ENCODE peak calls at places on chromosomes 3 and 15, in four cellular contexts. One of them, this sample, is unnamed.

GRCh38 chr3:185151959-185152432 is 864 bp downstream of the C3orf70 start:
- DNase-seq in GM12878: no peak
- DNase-seq in HepG2: no peak
- DNase-seq in K562: no peak
- DNase-seq in this sample: no peak

GRCh38 chr3:5021571-5022092 is 42.4 kb downstream of the BHLHE40 start:
- DNase-seq in GM12878: no peak
- DNase-seq in HepG2: peak
- DNase-seq in K562: peak
- DNase-seq in this sample: no peak

GRCh38 chr3:49411550-49411967 is 217 bp downstream of the RHOA start:
- DNase-seq in GM12878: no peak
- DNase-seq in K562: peak
- DNase-seq in HepG2: peak
- DNase-seq in this sample: peak

GRCh38 chr3:153164009-153164550 is 2.1 kb downstream of the RAP2B start:
- DNase-seq in GM12878: no peak
- DNase-seq in K562: no peak
- DNase-seq in HepG2: no peak
- DNase-seq in this sample: no peak

GRCh38 chr15:26095710-26096330 is 232.7 kb upstream of the ATP10A start:
- DNase-seq in K562: peak
- DNase-seq in GM12878: no peak
- DNase-seq in HepG2: no peak
- DNase-seq in this sample: peak

GRCh38 chr15:84981711-84982300 is at the start of gene PDE8A:
- DNase-seq in K562: peak
- DNase-seq in HepG2: no peak
- DNase-seq in GM12878: no peak
- DNase-seq in this sample: peak

GRCh38 chr3:135629696-135630408 is 335.7 kb upstream of the PPP2R3A start:
- DNase-seq in GM12878: no peak
- DNase-seq in K562: no peak
- DNase-seq in HepG2: no peak
- DNase-seq in this sample: no peak

GRCh38 chr3:141708367-141708766 is 29.7 kb upstream of the RNF7 start:
- DNase-seq in HepG2: no peak
- DNase-seq in GM12878: no peak
- DNase-seq in K562: no peak
- DNase-seq in this sample: no peak

GRCh38 chr3:126932188-126932931 is 50.6 kb upstream of the PLXNA1 start:
- DNase-seq in HepG2: no peak
- DNase-seq in GM12878: no peak
- DNase-seq in K562: no peak
- DNase-seq in this sample: no peak

GRCh38 chr15:63891079-63891762 is 57.5 kb upstream of the HERC1 start:
- DNase-seq in K562: peak
- DNase-seq in GM12878: peak
- DNase-seq in HepG2: peak
- DNase-seq in this sample: peak

GRCh38 chr3:139318431-139318816 is 25.4 kb upstream of the MRPS22 start:
- DNase-seq in HepG2: no peak
- DNase-seq in GM12878: no peak
- DNase-seq in K562: no peak
- DNase-seq in this sample: no peak

GRCh38 chr3:2354702-2355101 is 256.0 kb downstream of the CNTN4 start:
- DNase-seq in K562: no peak
- DNase-seq in GM12878: no peak
- DNase-seq in HepG2: no peak
- DNase-seq in this sample: peak

GRCh38 chr3:129506272-129506742 is 22.1 kb upstream of the RHO start:
- DNase-seq in HepG2: no peak
- DNase-seq in GM12878: no peak
- DNase-seq in K562: no peak
- DNase-seq in this sample: no peak

GRCh38 chr15:42102646-42103235 is 8.4 kb upstream of the PLA2G4D start:
- DNase-seq in HepG2: no peak
- DNase-seq in GM12878: no peak
- DNase-seq in K562: no peak
- DNase-seq in this sample: no peak

GRCh38 chr3:123067689-123068226 is 933 bp downstream of the PDIA5 start:
- DNase-seq in K562: no peak
- DNase-seq in GM12878: no peak
- DNase-seq in HepG2: no peak
- DNase-seq in this sample: no peak

GRCh38 chr15:39830166-39830565 is 47.5 kb upstream of the FSIP1 start:
- DNase-seq in HepG2: no peak
- DNase-seq in GM12878: no peak
- DNase-seq in K562: no peak
- DNase-seq in this sample: no peak

GRCh38 chr3:33441322-33441976 is 1.2 kb upstream of the UBP1 start:
- DNase-seq in HepG2: peak
- DNase-seq in GM12878: no peak
- DNase-seq in K562: no peak
- DNase-seq in this sample: no peak

GRCh38 chr15:70722266-70723123 is 40.9 kb downstream of the UACA start:
- DNase-seq in GM12878: no peak
- DNase-seq in HepG2: peak
- DNase-seq in K562: peak
- DNase-seq in this sample: no peak

GRCh38 chr3:62873672-62874397 is 1.4 kb downstream of the CADPS start:
- DNase-seq in K562: peak
- DNase-seq in HepG2: no peak
- DNase-seq in GM12878: no peak
- DNase-seq in this sample: peak

GRCh38 chr3:170730071-170730812 is 139.8 kb downstream of the RPL22L1 start:
- DNase-seq in K562: peak
- DNase-seq in GM12878: no peak
- DNase-seq in HepG2: no peak
- DNase-seq in this sample: no peak

GRCh38 chr15:60130398-60130797 is 126.3 kb downstream of the FOXB1 start:
- DNase-seq in HepG2: no peak
- DNase-seq in GM12878: no peak
- DNase-seq in K562: no peak
- DNase-seq in this sample: no peak

GRCh38 chr3:32283304-32283703 is 44.8 kb downstream of the CMTM8 start:
- DNase-seq in K562: no peak
- DNase-seq in HepG2: no peak
- DNase-seq in GM12878: no peak
- DNase-seq in this sample: no peak

GRCh38 chr3:15535757-15536156 is 14.3 kb upstream of the COLQ start:
- DNase-seq in HepG2: no peak
- DNase-seq in K562: no peak
- DNase-seq in GM12878: no peak
- DNase-seq in this sample: no peak

GRCh38 chr15:77840962-77841361 is 208.2 kb upstream of the LINGO1 start:
- DNase-seq in K562: no peak
- DNase-seq in HepG2: no peak
- DNase-seq in GM12878: no peak
- DNase-seq in this sample: no peak

GRCh38 chr15:65837301-65838283 is 31.7 kb upstream of the RAB11A start:
- DNase-seq in K562: peak
- DNase-seq in GM12878: no peak
- DNase-seq in HepG2: no peak
- DNase-seq in this sample: no peak

GRCh38 chr3:183619624-183620274 is 15.7 kb upstream of the KLHL24 start:
- DNase-seq in HepG2: no peak
- DNase-seq in GM12878: no peak
- DNase-seq in K562: peak
- DNase-seq in this sample: no peak

GRCh38 chr15:70160267-70160666 is 62.5 kb upstream of the TLE3 start:
- DNase-seq in GM12878: no peak
- DNase-seq in K562: no peak
- DNase-seq in HepG2: no peak
- DNase-seq in this sample: no peak

GRCh38 chr3:191087391-191087790 is 111.7 kb upstream of the OSTN start:
- DNase-seq in K562: no peak
- DNase-seq in HepG2: no peak
- DNase-seq in GM12878: no peak
- DNase-seq in this sample: no peak

GRCh38 chr3:149983628-149984027 is 12.9 kb upstream of the PFN2 start:
- DNase-seq in HepG2: no peak
- DNase-seq in GM12878: no peak
- DNase-seq in K562: no peak
- DNase-seq in this sample: no peak

GRCh38 chr3:124607163-124607562 is 123.1 kb upstream of the UMPS start:
- DNase-seq in GM12878: no peak
- DNase-seq in K562: no peak
- DNase-seq in HepG2: peak
- DNase-seq in this sample: no peak

GRCh38 chr15:49793943-49794342 is 173.1 kb downstream of the DTWD1 start:
- DNase-seq in GM12878: no peak
- DNase-seq in K562: no peak
- DNase-seq in HepG2: no peak
- DNase-seq in this sample: no peak
- TF ChIP-seq BHLHE40 in GM12878: no peak
- TF ChIP-seq BHLHE40 in K562: no peak
- TF ChIP-seq BHLHE40 in HepG2: no peak
- TF ChIP-seq BHLHE40 in this sample: no peak

GRCh38 chr3:29973763-29974162 is 632.6 kb upstream of the TGFBR2 start:
- DNase-seq in HepG2: no peak
- DNase-seq in GM12878: no peak
- DNase-seq in K562: no peak
- DNase-seq in this sample: no peak

GRCh38 chr3:29977360-29977759 is 629.0 kb upstream of the TGFBR2 start:
- DNase-seq in K562: no peak
- DNase-seq in GM12878: no peak
- DNase-seq in HepG2: no peak
- DNase-seq in this sample: no peak

GRCh38 chr3:29976871-29977270 is 629.5 kb upstream of the TGFBR2 start:
- DNase-seq in GM12878: no peak
- DNase-seq in HepG2: no peak
- DNase-seq in K562: no peak
- DNase-seq in this sample: no peak

GRCh38 chr3:29978036-29978435 is 628.4 kb upstream of the TGFBR2 start:
- DNase-seq in GM12878: no peak
- DNase-seq in K562: no peak
- DNase-seq in HepG2: no peak
- DNase-seq in this sample: no peak

GRCh38 chr3:29972594-29972993 is 633.8 kb upstream of the TGFBR2 start:
- DNase-seq in K562: no peak
- DNase-seq in HepG2: no peak
- DNase-seq in GM12878: no peak
- DNase-seq in this sample: no peak
- TF ChIP-seq FOXM1 in K562: no peak
- TF ChIP-seq FOXM1 in HepG2: no peak
- TF ChIP-seq FOXM1 in GM12878: no peak
- TF ChIP-seq FOXM1 in this sample: no peak

DNA sequence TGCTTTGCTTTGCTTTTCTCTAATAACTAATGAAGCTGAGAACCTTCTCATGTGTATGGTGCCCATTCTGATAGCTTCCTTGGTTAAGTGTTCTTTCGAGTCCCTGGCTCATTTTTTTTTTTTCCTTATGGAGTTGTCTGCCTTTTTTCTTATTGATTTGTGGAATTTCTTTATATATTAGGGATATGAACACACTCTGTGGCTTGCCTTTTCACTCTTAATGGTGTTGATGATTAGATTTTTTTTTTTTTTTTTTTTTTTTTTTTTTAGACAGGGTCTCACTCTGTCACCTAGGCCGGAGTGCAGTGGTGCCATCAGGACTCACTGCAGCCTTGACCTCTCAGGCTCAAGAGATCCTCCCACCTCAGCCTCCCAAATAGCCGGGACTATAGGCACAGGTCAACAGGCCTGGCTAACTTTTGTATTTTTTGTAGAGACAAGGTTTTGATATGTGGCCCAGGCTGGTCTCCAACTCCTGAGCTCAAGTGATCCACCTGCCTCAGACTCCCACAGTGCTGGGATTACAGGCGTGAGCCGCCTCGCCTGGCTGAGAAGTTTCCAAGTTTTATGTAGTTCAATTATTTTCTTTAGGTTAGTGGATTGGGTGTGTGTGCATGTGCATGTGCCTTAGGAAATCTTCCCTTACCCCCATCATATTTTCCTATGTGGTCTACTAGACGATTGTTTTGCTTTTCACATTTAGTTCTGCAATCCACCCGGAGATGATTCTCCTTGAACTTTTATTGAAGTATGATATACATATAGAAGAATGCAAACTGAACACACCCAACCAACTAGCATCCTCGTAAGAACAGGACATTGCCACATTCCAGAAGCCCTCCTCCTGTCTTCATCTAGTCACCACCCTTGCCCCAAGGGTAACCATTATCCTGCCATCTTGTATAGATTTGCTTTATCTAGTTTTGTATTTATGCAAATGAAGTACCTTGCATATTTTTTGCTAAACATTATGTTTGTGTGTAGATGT is 1.7 kb upstream of the SNRPA1 start:
- DNase-seq in K562: no peak
- DNase-seq in GM12878: no peak
- DNase-seq in HepG2: no peak
- DNase-seq in this sample: no peak
- TF ChIP-seq BHLHE40 in K562: no peak
- TF ChIP-seq BHLHE40 in GM12878: no peak
- TF ChIP-seq BHLHE40 in HepG2: no peak
- TF ChIP-seq BHLHE40 in this sample: no peak

GRCh38 chr3:119588112-119588511 is 8.8 kb downstream of the ADPRH start:
- DNase-seq in GM12878: no peak
- DNase-seq in HepG2: no peak
- DNase-seq in K562: no peak
- DNase-seq in this sample: no peak

GRCh38 chr3:119585193-119585592 is 5.9 kb downstream of the ADPRH start:
- DNase-seq in GM12878: no peak
- DNase-seq in HepG2: no peak
- DNase-seq in K562: no peak
- DNase-seq in this sample: no peak

GRCh38 chr3:119589087-119589773 is 8.5 kb upstream of the PLA1A start:
- DNase-seq in HepG2: no peak
- DNase-seq in GM12878: no peak
- DNase-seq in K562: no peak
- DNase-seq in this sample: no peak

GRCh38 chr3:119586707-119587317 is 7.5 kb downstream of the ADPRH start:
- DNase-seq in K562: no peak
- DNase-seq in GM12878: no peak
- DNase-seq in HepG2: no peak
- DNase-seq in this sample: no peak

DNA sequence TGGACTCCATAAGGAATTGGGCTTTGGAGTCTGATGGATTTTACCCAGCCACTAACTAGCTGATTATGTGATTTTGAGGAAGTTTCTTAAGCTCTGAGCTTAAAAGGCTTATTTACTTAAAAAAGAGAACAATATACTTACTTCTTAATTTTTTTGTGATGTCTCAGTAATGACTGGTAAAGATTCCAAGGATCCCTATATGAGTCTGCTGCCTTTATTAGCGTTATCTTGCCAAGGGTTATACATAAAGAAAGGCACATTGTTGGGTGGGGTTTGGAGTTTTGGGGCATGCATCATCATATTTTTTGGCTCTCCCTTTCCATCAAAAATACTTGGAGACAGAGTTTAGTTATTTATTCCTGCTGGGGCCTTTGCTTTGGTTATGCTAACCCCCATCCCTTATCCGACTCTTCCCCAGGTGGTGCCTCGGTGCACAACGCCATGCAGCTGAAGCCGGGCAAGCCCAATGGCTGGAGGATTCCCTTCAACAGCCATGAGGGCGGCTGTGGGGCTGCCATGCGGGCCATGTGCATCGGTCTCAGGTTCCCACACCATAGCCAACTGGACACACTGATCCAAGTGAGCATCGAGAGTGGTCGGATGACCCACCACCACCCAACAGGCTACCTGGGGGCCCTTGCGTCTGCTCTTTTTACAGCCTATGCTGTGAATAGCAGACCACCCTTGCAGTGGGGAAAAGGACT is 6.7 kb downstream of the ADPRH start:
- DNase-seq in HepG2: no peak
- DNase-seq in K562: no peak
- DNase-seq in GM12878: no peak
- DNase-seq in this sample: no peak
- TF ChIP-seq FOXM1 in HepG2: no peak
- TF ChIP-seq FOXM1 in K562: no peak
- TF ChIP-seq FOXM1 in GM12878: no peak
- TF ChIP-seq FOXM1 in this sample: no peak

This sample was measured in HEK293T.